ENCODE peak calls at places on chromosomes 5 and 9, in six cellular contexts. One of them, this sample, is unnamed.

GRCh38 chr5:142320427-142320732 is 4.4 kb downstream of the SPRY4 start:
- DNase-seq in OCI-LY7: no peak
- DNase-seq in hepatocyte: peak; percentile 46
- DNase-seq in GM23338: no peak
- DNase-seq in HCT116: no peak
- DNase-seq in SK-N-SH: no peak
- DNase-seq in this sample: no peak

GRCh38 chr5:142013734-142014495 is 1.1 kb upstream of the GNPDA1 start:
- DNase-seq in GM23338: no peak
- DNase-seq in SK-N-SH: no peak
- DNase-seq in hepatocyte: peak; percentile 61
- DNase-seq in OCI-LY7: no peak
- DNase-seq in HCT116: no peak
- DNase-seq in this sample: peak; percentile 91

GRCh38 chr5:154985126-154985525 is 28.4 kb upstream of the KIF4B start:
- DNase-seq in OCI-LY7: no peak
- DNase-seq in SK-N-SH: no peak
- DNase-seq in hepatocyte: no peak
- DNase-seq in GM23338: no peak
- DNase-seq in HCT116: no peak
- DNase-seq in this sample: no peak

GRCh38 chr5:179374506-179375235 is 29.4 kb upstream of the ADAMTS2 start:
- DNase-seq in SK-N-SH: peak; percentile 2
- DNase-seq in GM23338: no peak
- DNase-seq in hepatocyte: no peak
- DNase-seq in OCI-LY7: no peak
- DNase-seq in HCT116: no peak
- DNase-seq in this sample: no peak

GRCh38 chr9:137316012-137316981 is 14.2 kb upstream of the NRARP start:
- DNase-seq in hepatocyte: peak; percentile 85
- DNase-seq in HCT116: no peak
- DNase-seq in GM23338: peak; percentile 74
- DNase-seq in SK-N-SH: peak; percentile 94
- DNase-seq in OCI-LY7: peak; percentile 41
- DNase-seq in this sample: peak; percentile 77

GRCh38 chr9:87107072-87107471 is 159.8 kb upstream of the GAS1 start:
- DNase-seq in GM23338: peak; percentile 66
- DNase-seq in SK-N-SH: no peak
- DNase-seq in HCT116: no peak
- DNase-seq in hepatocyte: no peak
- DNase-seq in OCI-LY7: peak; percentile 1
- DNase-seq in this sample: no peak

GRCh38 chr5:465591-466403 is 22.8 kb downstream of the EXOC3 start:
- DNase-seq in GM23338: no peak
- DNase-seq in SK-N-SH: no peak
- DNase-seq in OCI-LY7: no peak
- DNase-seq in HCT116: no peak
- DNase-seq in hepatocyte: no peak
- DNase-seq in this sample: no peak

GRCh38 chr5:144187699-144188294 is 17.1 kb downstream of the KCTD16 start:
- DNase-seq in GM23338: no peak
- DNase-seq in hepatocyte: peak; percentile 72
- DNase-seq in OCI-LY7: peak; percentile 89
- DNase-seq in SK-N-SH: peak; percentile 45
- DNase-seq in HCT116: no peak
- DNase-seq in this sample: peak; percentile 97

GRCh38 chr5:148697821-148698196 is 43.5 kb upstream of the HTR4 start:
- DNase-seq in HCT116: no peak
- DNase-seq in SK-N-SH: no peak
- DNase-seq in GM23338: no peak
- DNase-seq in hepatocyte: no peak
- DNase-seq in OCI-LY7: no peak
- DNase-seq in this sample: peak; percentile 41

GRCh38 chr9:12882430-12882829 is 107.6 kb downstream of the LURAP1L start:
- DNase-seq in OCI-LY7: no peak
- DNase-seq in SK-N-SH: no peak
- DNase-seq in HCT116: no peak
- DNase-seq in GM23338: no peak
- DNase-seq in hepatocyte: no peak
- DNase-seq in this sample: peak; percentile 56

GRCh38 chr5:96721351-96721970 is 59.3 kb downstream of the CAST start:
- DNase-seq in HCT116: no peak
- DNase-seq in GM23338: no peak
- DNase-seq in OCI-LY7: no peak
- DNase-seq in SK-N-SH: no peak
- DNase-seq in hepatocyte: no peak
- DNase-seq in this sample: peak; percentile 76

GRCh38 chr5:132773601-132774355 is 3.3 kb downstream of the SEPTIN8 start:
- DNase-seq in HCT116: no peak
- DNase-seq in GM23338: no peak
- DNase-seq in hepatocyte: no peak
- DNase-seq in OCI-LY7: no peak
- DNase-seq in SK-N-SH: no peak
- DNase-seq in this sample: no peak

GRCh38 chr5:97115932-97116331 is 26.5 kb downstream of the LIX1 start:
- DNase-seq in SK-N-SH: no peak
- DNase-seq in HCT116: no peak
- DNase-seq in GM23338: no peak
- DNase-seq in OCI-LY7: no peak
- DNase-seq in hepatocyte: no peak
- DNase-seq in this sample: no peak

GRCh38 chr5:135309391-135310327 is 89.4 kb downstream of the MACROH2A1 start:
- DNase-seq in SK-N-SH: no peak
- DNase-seq in GM23338: no peak
- DNase-seq in HCT116: no peak
- DNase-seq in OCI-LY7: no peak
- DNase-seq in hepatocyte: peak; percentile 1
- DNase-seq in this sample: peak; percentile 59

GRCh38 chr9:129247285-129248153 is 69.5 kb upstream of the IER5L start:
- DNase-seq in OCI-LY7: no peak
- DNase-seq in HCT116: no peak
- DNase-seq in SK-N-SH: no peak
- DNase-seq in hepatocyte: no peak
- DNase-seq in GM23338: no peak
- DNase-seq in this sample: no peak

GRCh38 chr9:96392263-96392662 is 8.8 kb upstream of the SLC35D2 start:
- DNase-seq in GM23338: no peak
- DNase-seq in SK-N-SH: no peak
- DNase-seq in HCT116: no peak
- DNase-seq in OCI-LY7: no peak
- DNase-seq in hepatocyte: no peak
- DNase-seq in this sample: no peak

GRCh38 chr5:145925803-145926202 is 10.6 kb upstream of the SH3RF2 start:
- DNase-seq in HCT116: no peak
- DNase-seq in hepatocyte: no peak
- DNase-seq in GM23338: no peak
- DNase-seq in OCI-LY7: no peak
- DNase-seq in SK-N-SH: no peak
- DNase-seq in this sample: peak; percentile 75

GRCh38 chr9:137959641-137960411 is 82.2 kb downstream of the CACNA1B start:
- DNase-seq in GM23338: peak; percentile 74
- DNase-seq in HCT116: no peak
- DNase-seq in OCI-LY7: no peak
- DNase-seq in hepatocyte: no peak
- DNase-seq in SK-N-SH: no peak
- DNase-seq in this sample: no peak

GRCh38 chr9:5321058-5321457 is 16.5 kb upstream of the RLN2 start:
- DNase-seq in OCI-LY7: peak; percentile 10
- DNase-seq in HCT116: no peak
- DNase-seq in hepatocyte: no peak
- DNase-seq in GM23338: peak; percentile 14
- DNase-seq in SK-N-SH: no peak
- DNase-seq in this sample: peak; percentile 5

GRCh38 chr5:38782185-38782584 is 63.6 kb upstream of the OSMR start:
- DNase-seq in hepatocyte: no peak
- DNase-seq in GM23338: no peak
- DNase-seq in OCI-LY7: no peak
- DNase-seq in SK-N-SH: no peak
- DNase-seq in HCT116: no peak
- DNase-seq in this sample: no peak

GRCh38 chr5:423233-423565 is 19.8 kb upstream of the EXOC3 start:
- DNase-seq in OCI-LY7: no peak
- DNase-seq in HCT116: no peak
- DNase-seq in SK-N-SH: no peak
- DNase-seq in GM23338: no peak
- DNase-seq in hepatocyte: no peak
- DNase-seq in this sample: no peak

GRCh38 chr5:171577940-171578856 is 158.8 kb downstream of the FGF18 start:
- DNase-seq in HCT116: no peak
- DNase-seq in hepatocyte: no peak
- DNase-seq in OCI-LY7: no peak
- DNase-seq in GM23338: no peak
- DNase-seq in SK-N-SH: no peak
- DNase-seq in this sample: no peak

GRCh38 chr9:129617167-129617566 is 3.7 kb downstream of the C9orf50 start:
- DNase-seq in OCI-LY7: peak; percentile 53
- DNase-seq in hepatocyte: peak; percentile 58
- DNase-seq in SK-N-SH: no peak
- DNase-seq in HCT116: no peak
- DNase-seq in GM23338: peak; percentile 70
- DNase-seq in this sample: peak; percentile 88

GRCh38 chr9:93263334-93264229 is 79.6 kb downstream of the WNK2 start:
- DNase-seq in OCI-LY7: peak; percentile 46
- DNase-seq in GM23338: no peak
- DNase-seq in hepatocyte: peak; percentile 3
- DNase-seq in HCT116: no peak
- DNase-seq in SK-N-SH: peak; percentile 40
- DNase-seq in this sample: no peak

GRCh38 chr5:79878721-79879336 is 112.2 kb downstream of the MTX3 start:
- DNase-seq in hepatocyte: no peak
- DNase-seq in OCI-LY7: peak; percentile 55
- DNase-seq in GM23338: peak; percentile 75
- DNase-seq in SK-N-SH: peak; percentile 32
- DNase-seq in HCT116: peak; percentile 31
- DNase-seq in this sample: peak; percentile 26

GRCh38 chr9:3954228-3954949 is 345.5 kb downstream of the GLIS3 start:
- DNase-seq in hepatocyte: no peak
- DNase-seq in HCT116: no peak
- DNase-seq in GM23338: peak; percentile 16
- DNase-seq in OCI-LY7: no peak
- DNase-seq in SK-N-SH: no peak
- DNase-seq in this sample: no peak

GRCh38 chr5:66606713-66607112 is 10.5 kb downstream of the MAST4 start:
- DNase-seq in SK-N-SH: no peak
- DNase-seq in HCT116: no peak
- DNase-seq in hepatocyte: no peak
- DNase-seq in OCI-LY7: no peak
- DNase-seq in GM23338: no peak
- DNase-seq in this sample: no peak

GRCh38 chr5:169336234-169336633 is 35.3 kb upstream of the SLIT3 start:
- DNase-seq in hepatocyte: no peak
- DNase-seq in OCI-LY7: no peak
- DNase-seq in HCT116: no peak
- DNase-seq in GM23338: no peak
- DNase-seq in SK-N-SH: peak; percentile 24
- DNase-seq in this sample: no peak
- H3K9me2 ChIP-seq in hepatocyte: no peaks in the 10 kb centered on the region
- H3K9me2 ChIP-seq in OCI-LY7: no peaks in the 10 kb centered on the region
- H3K9me2 ChIP-seq in HCT116: no peaks in the 10 kb centered on the region
- H3K9me2 ChIP-seq in GM23338: no peaks in the 10 kb centered on the region
- H3K9me2 ChIP-seq in SK-N-SH: no peaks in the 10 kb centered on the region
- H3K9me2 ChIP-seq in this sample: no peaks in the 10 kb centered on the region

GRCh38 chr5:56270568-56271392 is 37.6 kb upstream of the ANKRD55 start:
- DNase-seq in OCI-LY7: peak; percentile 78
- DNase-seq in GM23338: peak; percentile 90
- DNase-seq in HCT116: peak; percentile 62
- DNase-seq in SK-N-SH: peak; percentile 72
- DNase-seq in hepatocyte: peak; percentile 92
- DNase-seq in this sample: peak; percentile 90
- H3K9me2 ChIP-seq in OCI-LY7: no peaks in the 10 kb centered on the region
- H3K9me2 ChIP-seq in GM23338: no peaks in the 10 kb centered on the region
- H3K9me2 ChIP-seq in HCT116: no peaks in the 10 kb centered on the region
- H3K9me2 ChIP-seq in SK-N-SH: no peaks in the 10 kb centered on the region
- H3K9me2 ChIP-seq in hepatocyte: no peaks in the 10 kb centered on the region
- H3K9me2 ChIP-seq in this sample: no peaks in the 10 kb centered on the region

DNA sequence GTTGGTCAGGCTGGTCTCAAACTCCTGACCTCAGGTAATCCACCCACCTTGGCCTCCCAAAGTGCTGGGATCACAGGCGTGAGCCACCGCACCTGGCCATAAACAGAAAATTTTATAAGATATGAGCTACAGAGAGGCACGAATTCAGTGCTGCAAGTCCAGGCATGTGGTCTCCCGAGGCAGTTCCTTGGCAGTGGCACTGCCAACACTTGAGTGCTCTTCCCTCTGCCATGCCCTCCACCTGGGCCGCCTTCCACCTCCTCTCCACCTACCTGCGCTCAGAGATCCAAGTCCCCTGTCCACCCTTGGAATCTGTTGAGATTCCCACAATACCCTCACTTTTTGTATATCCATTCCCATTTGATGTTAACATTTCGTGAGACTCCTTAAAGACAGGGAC is 68.2 kb downstream of the DCP2 start:
- DNase-seq in SK-N-SH: no peak
- DNase-seq in HCT116: no peak
- DNase-seq in OCI-LY7: no peak
- DNase-seq in GM23338: no peak
- DNase-seq in hepatocyte: no peak
- DNase-seq in this sample: no peak
- H3K9me2 ChIP-seq in SK-N-SH: no peaks in the 10 kb centered on the region
- H3K9me2 ChIP-seq in HCT116: no peaks in the 10 kb centered on the region
- H3K9me2 ChIP-seq in OCI-LY7: no peaks in the 10 kb centered on the region
- H3K9me2 ChIP-seq in GM23338: no peaks in the 10 kb centered on the region
- H3K9me2 ChIP-seq in hepatocyte: no peaks in the 10 kb centered on the region
- H3K9me2 ChIP-seq in this sample: no peaks in the 10 kb centered on the region

DNA sequence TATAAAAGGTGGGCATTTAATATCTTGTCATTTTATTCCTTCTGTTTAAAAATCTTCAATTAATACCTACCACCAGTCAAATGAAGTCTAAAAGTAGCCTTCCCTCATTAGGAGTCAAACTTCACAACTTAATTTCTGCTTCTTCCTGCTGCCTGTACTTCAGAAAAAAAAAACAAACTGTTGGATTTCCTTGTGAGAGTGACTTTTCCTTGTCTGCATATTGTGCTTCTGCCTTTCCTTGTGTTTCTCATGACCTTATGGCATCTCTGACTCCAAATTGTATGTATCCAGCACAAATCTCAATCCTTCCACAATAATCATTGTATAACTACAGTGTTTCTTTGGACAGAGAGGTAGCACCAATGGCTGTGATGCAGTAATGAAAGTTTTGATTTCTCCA is 32.1 kb downstream of the GRAMD2B start:
- DNase-seq in HCT116: no peak
- DNase-seq in hepatocyte: no peak
- DNase-seq in GM23338: no peak
- DNase-seq in SK-N-SH: no peak
- DNase-seq in OCI-LY7: no peak
- DNase-seq in this sample: no peak
- H3K9me2 ChIP-seq in HCT116: no peaks in the 10 kb centered on the region
- H3K9me2 ChIP-seq in hepatocyte: no peaks in the 10 kb centered on the region
- H3K9me2 ChIP-seq in GM23338: peaks cover 3% of the 10 kb centered on the region
- H3K9me2 ChIP-seq in SK-N-SH: no peaks in the 10 kb centered on the region
- H3K9me2 ChIP-seq in OCI-LY7: no peaks in the 10 kb centered on the region
- H3K9me2 ChIP-seq in this sample: no peaks in the 10 kb centered on the region

GRCh38 chr5:74019923-74020322 is 393.9 kb downstream of the ARHGEF28 start:
- DNase-seq in OCI-LY7: no peak
- DNase-seq in hepatocyte: no peak
- DNase-seq in HCT116: no peak
- DNase-seq in SK-N-SH: no peak
- DNase-seq in GM23338: no peak
- DNase-seq in this sample: no peak
- H3K9me2 ChIP-seq in OCI-LY7: no peaks in the 10 kb centered on the region
- H3K9me2 ChIP-seq in hepatocyte: no peaks in the 10 kb centered on the region
- H3K9me2 ChIP-seq in HCT116: no peaks in the 10 kb centered on the region
- H3K9me2 ChIP-seq in SK-N-SH: no peaks in the 10 kb centered on the region
- H3K9me2 ChIP-seq in GM23338: peaks cover 6% of the 10 kb centered on the region
- H3K9me2 ChIP-seq in this sample: no peaks in the 10 kb centered on the region

GRCh38 chr5:59342181-59342580 is 551.3 kb downstream of the PDE4D start:
- DNase-seq in hepatocyte: no peak
- DNase-seq in SK-N-SH: peak; percentile 22
- DNase-seq in OCI-LY7: no peak
- DNase-seq in HCT116: no peak
- DNase-seq in GM23338: no peak
- DNase-seq in this sample: no peak
- H3K9me2 ChIP-seq in hepatocyte: no peaks in the 10 kb centered on the region
- H3K9me2 ChIP-seq in SK-N-SH: no peaks in the 10 kb centered on the region
- H3K9me2 ChIP-seq in OCI-LY7: no peaks in the 10 kb centered on the region
- H3K9me2 ChIP-seq in HCT116: no peaks in the 10 kb centered on the region
- H3K9me2 ChIP-seq in GM23338: no peaks in the 10 kb centered on the region
- H3K9me2 ChIP-seq in this sample: no peaks in the 10 kb centered on the region

This sample was measured in GM23248.